ENCODE peak calls at places on chromosomes 3 and 15, in eight cellular contexts. G is IMR-90, X is heart left ventricle, B is ovary, J is stomach, U is suprapubic skin, K is tibial nerve, O is adrenal gland. A is an unnamed sample. For H3K27me3, the result is how much of the 10 kb centered on the place peaks cover.

GRCh38 chr3:113825090-113825489 is 13.5 kb upstream of the GRAMD1C start:
- DNase-seq in G (peak), X (no peak), B (no peak), J (no peak), U (no peak), K (no peak), O (no peak), A (no peak)

GRCh38 chr3:13557417-13557816 is 8.5 kb downstream of the FBLN2 start:
- DNase-seq in G (no peak), X (no peak), B (no peak), J (no peak), U (no peak), K (no peak), O (no peak), A (no peak)

GRCh38 chr3:190516416-190516815 is 2.5 kb downstream of the IL1RAP start:
- DNase-seq in G (no peak), X (no peak), B (no peak), J (no peak), U (no peak), K (no peak), O (no peak), A (no peak)

GRCh38 chr3:55235416-55235815 is 251.7 kb downstream of the WNT5A start:
- DNase-seq in G (peak), X (no peak), B (no peak), J (no peak), U (no peak), K (no peak), O (no peak), A (no peak)

GRCh38 chr3:34009480-34009844 is 211.0 kb downstream of the PDCD6IP start:
- DNase-seq in G (peak), X (no peak), B (no peak), J (no peak), U (no peak), K (no peak), O (no peak), A (no peak)

GRCh38 chr3:137509354-137510045 is 254.6 kb upstream of the SOX14 start:
- DNase-seq in G (no peak), X (no peak), B (no peak), J (no peak), U (no peak), K (no peak), O (no peak), A (no peak)

GRCh38 chr15:73900129-73900712 is 26.0 kb upstream of the LOXL1 start:
- DNase-seq in G (peak), X (no peak), B (no peak), J (no peak), U (peak), K (no peak), O (no peak), A (no peak)

GRCh38 chr3:194871143-194871863 is 185.6 kb downstream of the FAM43A start:
- DNase-seq in G (peak), X (peak), B (peak), J (peak), U (peak), K (peak), O (peak), A (no peak)

GRCh38 chr3:104279617-104280016 is 1087.1 kb upstream of the ALCAM start:
- DNase-seq in G (peak), X (no peak), B (no peak), J (no peak), U (no peak), K (no peak), O (no peak), A (no peak)

GRCh38 chr3:64684715-64685261 is 3.0 kb downstream of the ADAMTS9 start:
- DNase-seq in G (peak), X (peak), B (peak), J (no peak), U (peak), K (no peak), O (peak), A (peak)

GRCh38 chr3:144771401-144771870 is 799.8 kb downstream of the DIPK2A start:
- DNase-seq in G (no peak), X (no peak), B (no peak), J (no peak), U (no peak), K (no peak), O (no peak), A (no peak)

GRCh38 chr3:39668420-39668819 is 141.0 kb upstream of the MYRIP start:
- DNase-seq in G (peak), X (no peak), B (no peak), J (no peak), U (no peak), K (no peak), O (no peak), A (no peak)

GRCh38 chr3:14523792-14524191 is 16.4 kb downstream of the GRIP2 start:
- DNase-seq in G (peak), X (no peak), B (peak), J (no peak), U (peak), K (no peak), O (no peak), A (peak)

GRCh38 chr3:69731080-69731479 is 8.2 kb upstream of the MITF start:
- DNase-seq in G (no peak), X (no peak), B (no peak), J (no peak), U (no peak), K (no peak), O (no peak), A (no peak)

GRCh38 chr3:159169828-159170227 is 368.0 kb downstream of the MFSD1 start:
- DNase-seq in G (peak), X (no peak), B (no peak), J (no peak), U (no peak), K (no peak), O (no peak), A (no peak)

GRCh38 chr15:49881866-49882265 is 237.2 kb downstream of the ATP8B4 start:
- DNase-seq in G (no peak), X (no peak), B (no peak), J (no peak), U (no peak), K (no peak), O (no peak), A (no peak)

GRCh38 chr15:27696530-27696929 is 402.6 kb downstream of the OCA2 start:
- DNase-seq in G (no peak), X (no peak), B (no peak), J (no peak), U (no peak), K (no peak), O (no peak), A (no peak)

GRCh38 chr15:75966073-75966472 is 46.2 kb downstream of the NRG4 start:
- DNase-seq in G (peak), X (no peak), B (no peak), J (no peak), U (no peak), K (no peak), O (no peak), A (no peak)

GRCh38 chr15:33111051-33111451 is 83.5 kb downstream of the FMN1 start:
- DNase-seq in G (peak), X (no peak), B (no peak), J (no peak), U (no peak), K (no peak), O (no peak), A (no peak)

GRCh38 chr3:196914866-196915265 is 27.5 kb downstream of the NCBP2 start:
- DNase-seq in G (no peak), X (no peak), B (no peak), J (no peak), U (no peak), K (no peak), O (no peak), A (no peak)

GRCh38 chr3:122299872-122300460 is 25.1 kb upstream of the CSTA start:
- DNase-seq in G (peak), X (no peak), B (no peak), J (no peak), U (no peak), K (no peak), O (no peak), A (no peak)

GRCh38 chr15:75648156-75649000 is 666 bp downstream of the SNX33 start:
- DNase-seq in G (no peak), X (peak), B (peak), J (peak), U (no peak), K (no peak), O (peak), A (peak)

GRCh38 chr15:90315276-90315982 is 36.7 kb upstream of the ZNF774 start:
- DNase-seq in G (peak), X (peak), B (peak), J (peak), U (peak), K (peak), O (peak), A (peak)

GRCh38 chr3:183988216-183988790 is 29.4 kb downstream of the ABCC5 start:
- DNase-seq in G (peak), X (no peak), B (no peak), J (no peak), U (no peak), K (no peak), O (no peak), A (no peak)

GRCh38 chr15:33584797-33585196 is 274.0 kb downstream of the RYR3 start:
- DNase-seq in G (peak), X (no peak), B (peak), J (no peak), U (no peak), K (no peak), O (peak), A (no peak)

GRCh38 chr3:141412087-141412935 is 44.0 kb downstream of the ZBTB38 start:
- DNase-seq in G (peak), X (peak), B (peak), J (peak), U (no peak), K (peak), O (peak), A (peak)

GRCh38 chr3:31847760-31848159 is 133.3 kb downstream of the OSBPL10 start:
- DNase-seq in G (no peak), X (no peak), B (no peak), J (no peak), U (no peak), K (no peak), O (no peak), A (no peak)

GRCh38 chr3:64677961-64678716 is 9.7 kb downstream of the ADAMTS9 start:
- DNase-seq in G (no peak), X (no peak), B (no peak), J (no peak), U (no peak), K (no peak), O (no peak), A (no peak)

GRCh38 chr3:160837394-160837975 is 81.5 kb downstream of the PPM1L start:
- DNase-seq in G (no peak), X (no peak), B (no peak), J (no peak), U (no peak), K (no peak), O (no peak), A (no peak)

GRCh38 chr15:43868412-43868811 is 41.6 kb downstream of the WDR76 start:
- DNase-seq in G (no peak), X (no peak), B (no peak), J (no peak), U (no peak), K (no peak), O (no peak), A (no peak)

GRCh38 chr3:150013801-150014200 is 43.1 kb upstream of the PFN2 start:
- DNase-seq in G (no peak), X (no peak), B (no peak), J (no peak), U (no peak), K (no peak), O (no peak), A (no peak)

GRCh38 chr3:155362808-155363689 is 69.6 kb upstream of the STRIT1 start:
- DNase-seq in G (no peak), X (no peak), B (no peak), J (no peak), U (no peak), K (no peak), O (no peak), A (no peak)

GRCh38 chr3:127743676-127744075 is 70.9 kb downstream of the ABTB1 start:
- DNase-seq in G (no peak), X (no peak), B (no peak), J (no peak), U (no peak), K (no peak), O (no peak), A (no peak)
- H3K27me3 ChIP-seq in G (under half), X (under half), B (under half), J (under half), U (under half), K (under half), O (under half), A (under half)

GRCh38 chr15:66703540-66703941 is 1.5 kb downstream of the SMAD6 start:
- DNase-seq in G (peak), X (peak), B (peak), J (peak), U (no peak), K (no peak), O (no peak), A (no peak)

GRCh38 chr15:66702770-66703539 is 919 bp downstream of the SMAD6 start:
- DNase-seq in G (no peak), X (peak), B (no peak), J (peak), U (no peak), K (no peak), O (no peak), A (no peak)

GRCh38 chr15:66700802-66701421 is 1.1 kb upstream of the SMAD6 start:
- DNase-seq in G (peak), X (peak), B (peak), J (peak), U (peak), K (peak), O (peak), A (peak)

GRCh38 chr15:66701422-66702034 is 508 bp upstream of the SMAD6 start:
- DNase-seq in G (no peak), X (peak), B (peak), J (peak), U (no peak), K (no peak), O (no peak), A (peak)

DNA sequence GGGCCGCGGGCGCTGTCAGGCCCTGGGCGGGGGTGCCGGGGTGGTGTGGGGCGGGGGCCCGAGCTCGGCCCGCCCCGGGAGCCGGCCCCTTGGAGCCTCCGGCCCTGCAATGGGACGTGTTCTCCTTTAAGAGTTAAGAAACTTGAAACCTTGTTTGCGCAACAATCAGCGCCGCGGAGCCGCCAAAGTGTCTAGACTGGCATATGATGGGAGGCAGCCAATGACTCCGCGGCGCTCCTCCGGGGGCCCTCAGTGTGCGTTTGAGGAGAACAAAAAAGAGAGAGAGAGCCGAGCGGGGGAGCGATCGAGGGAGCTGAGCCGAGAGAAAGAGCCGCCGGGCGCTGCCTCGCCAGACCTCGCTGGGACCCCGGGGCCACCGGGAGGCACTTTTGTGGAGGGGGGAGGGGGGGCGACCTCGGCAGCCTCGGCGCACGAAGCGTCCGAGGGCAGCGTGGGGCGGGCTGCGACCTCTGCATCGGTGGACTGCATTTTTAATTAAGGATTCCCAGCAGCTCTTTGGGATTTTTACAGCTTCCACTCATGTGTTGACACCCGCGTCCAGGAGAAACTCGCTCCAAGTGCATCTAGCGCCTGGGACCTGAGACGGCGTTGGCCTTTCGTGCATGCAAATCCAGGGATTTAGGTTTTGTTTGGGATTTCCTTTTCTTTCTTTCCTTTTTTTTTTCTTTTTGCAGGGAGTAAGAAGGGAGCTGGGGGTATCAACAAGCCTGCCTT is at the start of gene SMAD6:
- DNase-seq in G (peak), X (peak), B (peak), J (peak), U (peak), K (peak), O (peak), A (peak)
- TF ChIP-seq POLR2A in G (peak), X (peak), B (peak), J (no peak), U (no peak), K (peak), O (peak), A (no peak)

GRCh38 chr3:139934557-139935070 is 371 bp upstream of the CLSTN2 start:
- DNase-seq in G (no peak), X (peak), B (peak), J (no peak), U (peak), K (no peak), O (peak), A (peak)
- H3K27me3 ChIP-seq in G (under half), X (under half), B (under half), J (under half), U (under half), K (under half), O (under half), A (under half)

GRCh38 chr3:192224634-192225033 is 502.7 kb downstream of the FGF12 start:
- DNase-seq in G (no peak), X (no peak), B (no peak), J (no peak), U (no peak), K (no peak), O (no peak), A (no peak)

GRCh38 chr3:192219926-192220325 is 507.4 kb downstream of the FGF12 start:
- DNase-seq in G (no peak), X (no peak), B (no peak), J (no peak), U (no peak), K (no peak), O (no peak), A (no peak)

GRCh38 chr3:192220915-192221314 is 506.4 kb downstream of the FGF12 start:
- DNase-seq in G (no peak), X (no peak), B (no peak), J (no peak), U (no peak), K (no peak), O (no peak), A (no peak)

GRCh38 chr3:192223815-192224214 is 503.5 kb downstream of the FGF12 start:
- DNase-seq in G (no peak), X (no peak), B (no peak), J (no peak), U (no peak), K (no peak), O (no peak), A (no peak)
- TF ChIP-seq POLR2A in G (no peak), X (no peak), B (no peak), J (no peak), U (no peak), K (no peak), O (no peak), A (no peak)

GRCh38 chr3:10466186-10466585 is 39.2 kb downstream of the ATP2B2 start:
- DNase-seq in G (no peak), X (no peak), B (no peak), J (no peak), U (no peak), K (no peak), O (no peak), A (no peak)
- H3K27me3 ChIP-seq in G (under half), X (under half), B (under half), J (under half), U (under half), K (under half), O (under half), A (under half)

GRCh38 chr3:170057550-170057949 is 19.8 kb downstream of the GPR160 start:
- DNase-seq in G (no peak), X (peak), B (no peak), J (peak), U (no peak), K (no peak), O (no peak), A (no peak)
- TF ChIP-seq POLR2A in G (no peak), X (no peak), B (no peak), J (no peak), U (no peak), K (no peak), O (no peak), A (no peak)

GRCh38 chr15:38551720-38552627 is 12.6 kb downstream of the RASGRP1 start:
- DNase-seq in G (no peak), X (no peak), B (no peak), J (no peak), U (no peak), K (no peak), O (no peak), A (no peak)
- H3K27me3 ChIP-seq in G (under half), X (under half), B (under half), J (under half), U (under half), K (under half), O (under half), A (under half)

DNA sequence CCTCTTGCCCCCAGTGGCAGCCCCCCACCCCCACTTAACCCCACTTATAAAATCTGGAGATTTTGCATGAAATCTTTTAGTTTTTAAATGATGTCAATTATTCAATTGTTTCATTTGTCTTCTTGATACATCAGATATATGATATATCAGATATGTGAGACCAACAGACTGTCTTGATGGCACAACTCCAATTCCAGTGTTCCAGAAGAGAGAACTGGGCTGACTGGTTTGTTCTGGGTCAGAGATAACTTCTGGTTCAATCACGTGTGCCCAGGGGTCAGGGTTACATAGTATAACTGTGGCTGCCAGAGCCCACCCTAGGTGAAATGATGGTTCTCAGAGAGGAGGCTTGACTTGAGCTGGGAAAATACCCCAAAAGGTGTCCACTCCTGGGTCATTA is 32.4 kb upstream of the ATG7 start:
- DNase-seq in G (no peak), X (no peak), B (no peak), J (no peak), U (no peak), K (no peak), O (no peak), A (no peak)
- TF ChIP-seq POLR2A in G (no peak), X (no peak), B (no peak), J (no peak), U (no peak), K (no peak), O (no peak), A (no peak)

GRCh38 chr3:72346526-72346926 is 501.7 kb downstream of the SHQ1 start:
- DNase-seq in G (peak), X (no peak), B (no peak), J (no peak), U (peak), K (no peak), O (no peak), A (peak)
- H3K27me3 ChIP-seq in G (under half), X (under half), B (under half), J (under half), U (under half), K (under half), O (under half), A (under half)

DNA sequence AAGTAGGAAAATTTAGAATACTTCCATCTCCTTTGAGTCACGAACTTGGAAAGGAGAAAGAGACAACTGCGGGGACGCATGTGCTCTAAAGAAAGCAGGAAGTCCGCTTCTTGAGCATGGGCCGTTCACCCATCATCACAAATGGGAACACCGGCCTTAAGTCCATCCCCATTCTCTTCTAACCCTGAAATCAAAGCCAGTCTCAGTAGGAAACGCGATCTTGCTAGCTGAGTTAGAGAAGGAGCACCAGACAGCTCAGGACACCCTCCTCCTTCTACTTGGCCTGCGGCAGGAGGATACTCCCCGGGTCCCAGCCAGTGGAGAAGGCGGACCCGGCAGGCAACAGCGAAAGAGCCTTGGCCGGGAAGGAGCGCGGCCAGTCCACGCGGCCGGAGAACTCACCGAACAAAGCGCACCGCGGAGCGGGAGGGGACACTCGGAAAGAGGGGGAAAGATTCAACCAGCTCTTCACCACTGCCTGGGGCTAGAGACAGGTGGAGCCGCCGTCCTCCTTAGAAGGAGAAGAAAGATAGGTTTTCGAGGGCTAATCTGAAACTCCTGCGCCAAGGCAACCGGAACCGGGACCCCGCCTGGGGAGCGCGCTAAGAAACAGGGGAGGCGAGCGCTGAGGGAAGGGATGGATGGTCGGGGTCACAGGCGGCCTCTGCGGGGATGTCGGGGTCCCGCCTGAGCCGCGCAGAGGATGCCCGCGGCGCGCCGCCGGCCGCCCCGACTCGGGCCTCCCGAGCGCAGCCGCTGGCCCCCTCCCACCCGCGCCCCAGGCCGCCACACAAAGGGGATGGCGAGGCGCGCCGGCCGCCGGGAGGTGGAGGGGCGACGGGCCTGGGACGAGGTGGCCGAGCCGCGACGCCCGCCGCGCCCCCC is 825 bp downstream of the SLC4A7 start:
- DNase-seq in G (peak), X (peak), B (peak), J (peak), U (peak), K (no peak), O (peak), A (peak)
- TF ChIP-seq POLR2A in G (peak), X (no peak), B (no peak), J (no peak), U (peak), K (no peak), O (peak), A (no peak)

A was measured in sigmoid colon.